ENCODE peak calls at places on chromosomes 16 and 17, in nine cellular contexts. K is fibroblast of lung, Y is OCI-LY7, D is breast epithelium, E is pancreas, Q is left ventricle myocardium inferior, H is K562, S is heart left ventricle, J is stomach. I is an unnamed sample.
A peak's percentile ranks its signal among the peaks of the same experiment; 100 is the strongest.

GRCh38 chr17:31371511-31372097 is 19.9 kb upstream of the RAB11FIP4 start:
- DNase-seq in K (peak; percentile 78), Y (no peak), D (no peak), E (no peak), Q (no peak), H (peak; percentile 26), S (no peak), J (no peak), I (no peak)

GRCh38 chr16:19506965-19507364 is 14.9 kb downstream of the GDE1 start:
- DNase-seq in K (no peak), Y (no peak), D (no peak), E (no peak), Q (no peak), H (no peak), S (no peak), J (no peak), I (no peak)

GRCh38 chr17:1078831-1079561 is 82.1 kb downstream of the TIMM22 start:
- DNase-seq in K (peak; percentile 37), Y (no peak), D (no peak), E (peak; percentile 58), Q (peak; percentile 65), H (no peak), S (peak; percentile 81), J (no peak), I (no peak)

GRCh38 chr16:18784917-18785623 is 5.1 kb downstream of the RPS15A start:
- DNase-seq in K (no peak), Y (no peak), D (no peak), E (no peak), Q (no peak), H (no peak), S (no peak), J (no peak), I (no peak)

GRCh38 chr16:22932032-22932771 is 118.2 kb downstream of the HS3ST2 start:
- DNase-seq in K (no peak), Y (no peak), D (no peak), E (no peak), Q (no peak), H (no peak), S (no peak), J (no peak), I (no peak)

GRCh38 chr17:48611681-48612455 is 1.1 kb upstream of the HOXB7 start:
- DNase-seq in K (no peak), Y (peak; percentile 25), D (no peak), E (no peak), Q (no peak), H (no peak), S (no peak), J (no peak), I (no peak)

GRCh38 chr17:21381076-21381706 is 5.0 kb downstream of the KCNJ12 start:
- DNase-seq in K (no peak), Y (no peak), D (no peak), E (peak; percentile 40), Q (no peak), H (no peak), S (no peak), J (peak; percentile 72), I (no peak)

GRCh38 chr17:38434178-38434665 is 6.0 kb downstream of the ARHGAP23 start:
- DNase-seq in K (no peak), Y (no peak), D (no peak), E (no peak), Q (no peak), H (no peak), S (no peak), J (no peak), I (no peak)

GRCh38 chr16:71883193-71883848 is 661 bp downstream of the ZNF821 start:
- DNase-seq in K (no peak), Y (peak; percentile 45), D (no peak), E (no peak), Q (peak; percentile 31), H (peak; percentile 37), S (peak; percentile 58), J (no peak), I (no peak)

GRCh38 chr16:69320731-69321073 is 9.6 kb downstream of the VPS4A start:
- DNase-seq in K (no peak), Y (no peak), D (no peak), E (no peak), Q (no peak), H (no peak), S (no peak), J (no peak), I (no peak)

GRCh38 chr17:76972046-76972641 is 103.9 kb downstream of the MGAT5B start:
- DNase-seq in K (no peak), Y (no peak), D (no peak), E (no peak), Q (no peak), H (no peak), S (no peak), J (no peak), I (no peak)

GRCh38 chr16:54936979-54937672 is 6.5 kb downstream of the IRX5 start:
- DNase-seq in K (no peak), Y (no peak), D (peak; percentile 83), E (peak; percentile 70), Q (no peak), H (no peak), S (peak; percentile 61), J (no peak), I (no peak)

GRCh38 chr16:55349867-55350266 is 25.9 kb downstream of the IRX6 start:
- DNase-seq in K (no peak), Y (no peak), D (no peak), E (no peak), Q (no peak), H (no peak), S (no peak), J (no peak), I (no peak)

GRCh38 chr16:62038646-62039045 is 2.4 kb upstream of the CDH8 start:
- DNase-seq in K (no peak), Y (no peak), D (no peak), E (no peak), Q (no peak), H (no peak), S (no peak), J (no peak), I (no peak)

GRCh38 chr17:55420067-55420775 is 1.4 kb downstream of the MMD start:
- DNase-seq in K (no peak), Y (peak; percentile 81), D (no peak), E (no peak), Q (no peak), H (no peak), S (peak; percentile 46), J (peak; percentile 26), I (no peak)

GRCh38 chr17:6094926-6095325 is 24.7 kb downstream of the WSCD1 start:
- DNase-seq in K (no peak), Y (no peak), D (no peak), E (no peak), Q (no peak), H (no peak), S (no peak), J (no peak), I (no peak)

GRCh38 chr16:24013733-24014645 is 178.2 kb downstream of the PRKCB start:
- DNase-seq in K (no peak), Y (peak; percentile 100), D (no peak), E (no peak), Q (no peak), H (no peak), S (peak; percentile 59), J (peak; percentile 31), I (no peak)

GRCh38 chr16:5024632-5025031 is 9.1 kb downstream of the NAGPA start:
- DNase-seq in K (peak; percentile 16), Y (peak; percentile 53), D (no peak), E (no peak), Q (no peak), H (no peak), S (no peak), J (peak; percentile 73), I (no peak)

GRCh38 chr16:81237282-81237681 is 1.2 kb upstream of the BCO1 start:
- DNase-seq in K (peak; percentile 9), Y (no peak), D (peak; percentile 66), E (no peak), Q (peak; percentile 76), H (no peak), S (peak; percentile 89), J (peak; percentile 89), I (no peak)

GRCh38 chr17:78197147-78197830 is 10.1 kb downstream of the AFMID start:
- DNase-seq in K (no peak), Y (no peak), D (no peak), E (no peak), Q (peak; percentile 42), H (no peak), S (no peak), J (no peak), I (no peak)
- H3K27ac ChIP-seq in K (no peak overlapping the region), Y (no peak overlapping the region), D (peak overlapping the region; percentile 86), E (no peak overlapping the region), Q (peak overlapping the region; percentile 61), H (no peak overlapping the region), S (no peak overlapping the region), J (no peak overlapping the region), I (no peak overlapping the region)

DNA sequence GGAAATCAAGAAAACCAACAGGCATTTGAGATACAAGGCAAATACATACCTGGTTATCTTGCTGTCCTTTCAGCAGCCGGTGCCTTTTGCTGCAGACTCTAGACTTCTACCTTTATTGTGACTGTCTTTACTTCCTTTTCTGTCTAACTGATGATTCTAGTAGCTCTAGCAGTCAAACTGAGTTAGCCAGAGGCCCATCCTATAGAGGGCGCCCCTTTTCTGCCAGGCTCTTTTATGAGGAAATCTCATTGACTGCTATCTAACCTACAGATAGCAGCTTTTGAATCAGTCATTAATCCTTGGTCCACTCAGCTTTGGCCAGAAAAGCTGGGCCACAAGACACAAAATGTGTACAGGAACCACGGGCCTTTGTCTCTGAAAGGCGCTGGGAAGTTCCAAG is 87.5 kb upstream of the WSB1 start:
- DNase-seq in K (no peak), Y (peak; percentile 36), D (no peak), E (no peak), Q (no peak), H (peak; percentile 20), S (no peak), J (no peak), I (no peak)
- TF ChIP-seq CTCF in K (peak; percentile 17), Y (peak; percentile 72), D (no peak), E (no peak), Q (no peak), H (peak; percentile 25), S (no peak), J (no peak), I (no peak)

DNA sequence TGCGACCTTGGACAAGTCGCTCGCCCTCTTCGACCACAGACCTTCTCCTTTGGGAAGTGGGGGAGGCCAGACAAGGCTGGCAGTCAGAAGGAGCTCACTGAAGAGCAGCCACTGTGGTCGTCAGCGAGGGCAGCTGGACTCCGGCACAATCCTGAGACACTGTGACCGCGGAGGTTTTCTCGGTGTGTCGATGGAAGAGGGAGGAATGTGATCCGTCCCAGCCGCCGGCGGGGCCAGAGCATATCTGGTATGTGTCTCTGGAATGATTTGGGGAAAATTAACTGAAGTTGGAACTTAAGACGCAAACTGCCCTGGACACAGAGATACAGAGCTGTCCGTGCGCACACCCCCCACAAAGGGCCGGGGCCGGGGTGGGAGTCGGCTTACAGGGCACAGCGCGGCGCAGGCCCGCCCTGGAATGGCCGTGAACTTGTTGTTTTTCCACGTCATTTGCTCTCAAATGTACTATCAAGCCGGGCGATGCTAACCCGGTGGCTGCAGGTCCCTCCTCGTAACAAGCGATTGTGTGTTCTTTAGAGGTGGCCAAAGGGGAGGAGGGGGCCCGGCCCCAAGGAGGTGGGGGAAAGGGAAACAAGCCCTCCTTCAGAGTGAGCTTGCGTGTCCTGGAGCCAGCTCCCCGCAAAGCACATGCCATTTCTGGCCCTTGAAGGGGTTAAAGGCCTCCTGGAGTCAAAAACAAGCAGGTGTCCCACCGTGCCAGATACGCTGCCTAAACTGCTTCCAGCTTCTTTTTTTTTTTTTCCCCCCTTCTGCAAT is 412 bp upstream of the WFIKKN2 start:
- DNase-seq in K (peak; percentile 42), Y (no peak), D (no peak), E (peak; percentile 64), Q (no peak), H (no peak), S (no peak), J (no peak), I (peak; percentile 60)
- H3K4me3 ChIP-seq in K (peak overlapping the region; percentile 12), Y (no peak overlapping the region), D (peak overlapping the region; percentile 9), E (no peak overlapping the region), Q (peak overlapping the region; percentile 55), H (no peak overlapping the region), S (peak overlapping the region; percentile 54), J (peak overlapping the region; percentile 31), I (peak overlapping the region; percentile 43)

GRCh38 chr17:81160306-81160705 is 5.0 kb upstream of the PVALEF start:
- DNase-seq in K (no peak), Y (no peak), D (no peak), E (peak; percentile 87), Q (peak; percentile 62), H (no peak), S (no peak), J (no peak), I (no peak)
- H3K27ac ChIP-seq in K (no peak overlapping the region), Y (no peak overlapping the region), D (no peak overlapping the region), E (no peak overlapping the region), Q (peak overlapping the region; percentile 69), H (no peak overlapping the region), S (peak overlapping the region; percentile 72), J (no peak overlapping the region), I (no peak overlapping the region)

I was measured in ascending aorta.